ENCODE peak calls at places on chromosomes 3 and 15, in ten cellular contexts. N is progenitor cell of endocrine pancreas, I is foreskin fibroblast, X is GM13977, T is AG04449, H is psoas muscle, B is thyroid gland, K is heart left ventricle, Q is PC-9, R is GM10248. J is an unnamed sample.

GRCh38 chr15:68231102-68231818 is 1.7 kb upstream of the CLN6 start:
- DNase-seq in N (no peak), T (no peak), H (peak; percentile 28), I (no peak), R (no peak), B (no peak), X (no peak), Q (no peak), K (no peak), J (no peak)

GRCh38 chr3:146250449-146251382 is at the start of gene PLSCR4:
- DNase-seq in H (peak; percentile 85), T (no peak), K (peak; percentile 86), N (peak; percentile 18), Q (no peak), I (peak; percentile 89), X (peak; percentile 45), R (peak; percentile 32), B (peak; percentile 82), J (peak; percentile 21)

GRCh38 chr3:63580151-63580550 is 72.3 kb upstream of the SNTN start:
- DNase-seq in I (no peak), B (no peak), T (no peak), K (no peak), H (no peak), N (no peak), X (no peak), R (no peak), Q (peak; percentile 45), J (no peak)

GRCh38 chr3:139173372-139174108 is 128.8 kb upstream of the PRR23C start:
- DNase-seq in B (peak; percentile 12), N (no peak), H (no peak), T (no peak), K (no peak), Q (no peak), I (peak; percentile 70), X (no peak), R (no peak), J (no peak)

GRCh38 chr15:62118446-62118964 is 46.6 kb downstream of the C2CD4B start:
- DNase-seq in K (no peak), X (no peak), R (no peak), Q (no peak), B (no peak), N (no peak), H (no peak), T (no peak), I (peak; percentile 34), J (no peak)

GRCh38 chr15:101035611-101036010 is 116.5 kb downstream of the LRRK1 start:
- DNase-seq in R (no peak), I (no peak), B (no peak), X (no peak), N (no peak), Q (no peak), T (no peak), H (no peak), K (no peak), J (no peak)

GRCh38 chr15:26235148-26235769 is 372.1 kb upstream of the ATP10A start:
- DNase-seq in K (no peak), B (no peak), I (no peak), T (no peak), N (no peak), X (no peak), R (no peak), Q (no peak), H (no peak), J (no peak)

GRCh38 chr15:44101286-44101685 is 93.8 kb downstream of the FRMD5 start:
- DNase-seq in T (no peak), Q (no peak), K (no peak), X (no peak), R (no peak), I (peak; percentile 39), N (no peak), B (no peak), H (no peak), J (no peak)

GRCh38 chr3:184295771-184296170 is 3.3 kb upstream of the PSMD2 start:
- DNase-seq in R (no peak), N (no peak), B (no peak), I (no peak), T (no peak), X (peak; percentile 1), K (no peak), H (no peak), Q (no peak), J (no peak)

GRCh38 chr3:141306922-141307321 is 61.4 kb upstream of the ZBTB38 start:
- DNase-seq in K (no peak), B (no peak), X (no peak), Q (no peak), N (no peak), H (no peak), T (no peak), I (no peak), R (no peak), J (no peak)

GRCh38 chr3:182238141-182238540 is 526.4 kb downstream of the SOX2 start:
- DNase-seq in Q (peak; percentile 10), N (no peak), T (no peak), K (peak; percentile 22), B (no peak), X (no peak), H (peak; percentile 36), R (no peak), I (peak; percentile 4), J (no peak)

GRCh38 chr3:132232231-132232792 is 84.9 kb upstream of the ACP3 start:
- DNase-seq in T (no peak), K (no peak), H (no peak), R (no peak), N (no peak), B (no peak), X (no peak), Q (no peak), I (peak; percentile 22), J (no peak)

GRCh38 chr15:69390575-69390974 is 23.6 kb upstream of the KIF23 start:
- DNase-seq in H (no peak), I (peak; percentile 84), R (no peak), T (peak; percentile 38), N (no peak), X (no peak), K (no peak), B (no peak), Q (peak; percentile 89), J (peak; percentile 88)

GRCh38 chr15:81418891-81419290 is 44.9 kb upstream of the TMC3 start:
- DNase-seq in Q (no peak), I (no peak), X (no peak), R (no peak), K (no peak), H (no peak), B (no peak), N (no peak), T (no peak), J (no peak)

GRCh38 chr3:177597325-177598109 is 400.2 kb upstream of the TBL1XR1 start:
- DNase-seq in B (peak; percentile 76), H (no peak), N (no peak), Q (no peak), X (peak; percentile 9), T (peak; percentile 77), R (peak; percentile 23), I (peak; percentile 86), K (peak; percentile 45), J (peak; percentile 62)
- TF ChIP-seq CTCF in B (no peak), H (no peak), N (no peak), Q (no peak), X (no peak), T (no peak), R (no peak), I (no peak), K (no peak), J (no peak)

GRCh38 chr3:46908986-46909534 is 31.5 kb downstream of the PTH1R start:
- DNase-seq in H (no peak), R (no peak), Q (no peak), T (no peak), I (no peak), K (no peak), N (no peak), X (no peak), B (no peak), J (no peak)

GRCh38 chr3:46907271-46907670 is 29.8 kb downstream of the PTH1R start:
- DNase-seq in K (no peak), T (no peak), H (peak; percentile 30), X (no peak), Q (no peak), R (no peak), B (no peak), N (no peak), I (no peak), J (no peak)

GRCh38 chr3:46909535-46910161 is 32.1 kb downstream of the PTH1R start:
- DNase-seq in N (peak; percentile 78), B (peak; percentile 94), R (peak; percentile 92), T (peak; percentile 38), K (peak; percentile 82), H (peak; percentile 93), Q (peak; percentile 38), X (peak; percentile 89), I (peak; percentile 93), J (peak; percentile 77)

GRCh38 chr3:46907960-46908293 is 30.4 kb downstream of the PTH1R start:
- DNase-seq in I (no peak), X (no peak), B (no peak), N (no peak), Q (no peak), H (no peak), R (no peak), T (no peak), K (no peak), J (no peak)

DNA sequence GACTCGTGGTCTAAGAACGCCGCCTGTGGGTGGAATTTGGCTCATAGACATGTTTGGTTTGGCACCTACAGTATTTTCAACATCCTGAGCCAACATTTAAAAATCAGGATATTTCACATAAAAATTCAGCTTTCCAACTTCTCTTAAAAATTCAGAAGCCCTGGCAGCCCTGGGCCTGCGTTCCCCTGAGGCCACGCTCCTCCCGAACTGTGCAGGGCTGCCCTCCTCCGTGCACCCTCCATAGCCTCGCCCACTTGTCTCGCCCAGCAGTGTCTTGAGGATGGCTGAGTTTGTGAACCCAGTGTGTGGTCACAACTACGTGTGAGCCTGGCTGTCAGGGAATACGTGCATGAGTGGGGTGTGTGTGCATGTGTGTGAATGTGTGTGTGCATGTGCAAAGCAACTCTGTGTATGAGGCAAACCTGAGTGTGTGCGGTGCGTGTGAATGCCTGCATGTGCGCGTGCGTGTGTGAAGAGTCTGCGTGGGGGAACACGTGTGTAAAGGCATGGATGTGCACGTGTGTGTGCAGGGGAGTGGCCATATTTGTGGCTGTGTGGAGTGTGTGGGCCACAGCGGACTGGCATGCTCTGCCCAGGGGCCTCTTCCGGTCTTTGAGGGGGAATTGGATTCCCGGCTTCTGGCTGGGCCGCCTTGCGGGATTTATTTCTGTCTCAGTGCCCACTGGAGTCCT is 30.9 kb downstream of the PTH1R start:
- DNase-seq in T (peak; percentile 46), K (no peak), B (peak; percentile 47), N (no peak), R (no peak), X (no peak), I (peak; percentile 78), H (peak; percentile 56), Q (no peak), J (peak; percentile 33)
- TF ChIP-seq CTCF in T (no peak), K (no peak), B (peak; percentile 7), N (no peak), R (no peak), X (peak; percentile 6), I (peak; percentile 31), H (no peak), Q (no peak), J (peak; percentile 63)

GRCh38 chr15:41660235-41661077 is at the start of gene MGA:
- DNase-seq in N (peak; percentile 85), H (peak; percentile 93), Q (peak; percentile 74), I (peak; percentile 97), X (peak; percentile 93), R (peak; percentile 93), K (peak; percentile 92), T (peak; percentile 54), B (peak; percentile 90), J (peak; percentile 80)
- TF ChIP-seq CTCF in N (no peak), H (no peak), Q (no peak), I (no peak), X (peak; percentile 11), R (peak; percentile 18), K (no peak), T (no peak), B (no peak), J (no peak)

GRCh38 chr15:92500023-92500630 is 106.4 kb downstream of the ST8SIA2 start:
- DNase-seq in T (no peak), H (no peak), I (no peak), K (no peak), Q (no peak), X (no peak), N (no peak), B (no peak), R (no peak), J (no peak)
- TF ChIP-seq CTCF in T (no peak), H (no peak), I (no peak), K (no peak), Q (no peak), X (no peak), N (no peak), B (no peak), R (no peak), J (no peak)

J was measured in HFFc6.